ENCODE peak calls at places on chromosomes 5 and 9, in nine cellular contexts. F is lower lobe of right lung, D is fibroblast of villous mesenchyme, Q is testis, W is IMR-90, A is ascending aorta, I is brain microvascular endothelial cell, C is PC-3, S is kidney. E is an unnamed sample.

GRCh38 chr5:124963236-124963929 is 216.9 kb upstream of the ZNF608 start:
- DNase-seq in S (no peak), W (peak), F (no peak), C (peak), A (no peak), D (peak), Q (no peak), I (peak), E (peak)

GRCh38 chr9:87342743-87343142 is 154.9 kb upstream of the DAPK1 start:
- DNase-seq in C (no peak), S (peak), I (no peak), W (no peak), Q (peak), F (no peak), A (no peak), D (peak), E (peak)

GRCh38 chr5:118862596-118862995 is 125.8 kb downstream of the DTWD2 start:
- DNase-seq in F (no peak), W (peak), Q (no peak), S (no peak), C (peak), A (no peak), I (no peak), D (no peak), E (no peak)

GRCh38 chr9:92439921-92440750 is 15.9 kb upstream of the OMD start:
- DNase-seq in D (peak), Q (no peak), C (peak), A (no peak), F (no peak), S (no peak), W (peak), I (peak), E (peak)

GRCh38 chr5:5062903-5063302 is 77.2 kb upstream of the ADAMTS16 start:
- DNase-seq in F (no peak), D (no peak), S (no peak), C (no peak), W (no peak), I (no peak), A (no peak), Q (no peak), E (no peak)

GRCh38 chr9:121281614-121282291 is 13.8 kb downstream of the GSN start:
- DNase-seq in Q (peak), C (peak), I (no peak), S (peak), D (peak), F (peak), W (peak), A (peak), E (peak)

GRCh38 chr5:138282918-138283742 is 8.7 kb upstream of the GFRA3 start:
- DNase-seq in I (peak), C (peak), S (no peak), D (peak), Q (peak), A (no peak), F (peak), W (peak), E (peak)

GRCh38 chr9:81410201-81410600 is 279.1 kb downstream of the TLE1 start:
- DNase-seq in C (peak), A (no peak), D (peak), S (no peak), F (no peak), Q (no peak), I (peak), W (peak), E (peak)

GRCh38 chr9:72579190-72579589 is 57.8 kb downstream of the TMC1 start:
- DNase-seq in F (no peak), A (no peak), W (peak), I (peak), D (peak), C (peak), Q (no peak), S (no peak), E (peak)

GRCh38 chr9:35703906-35704672 is 14.4 kb upstream of the TPM2 start:
- DNase-seq in W (no peak), C (no peak), F (no peak), Q (no peak), S (no peak), A (no peak), I (no peak), D (no peak), E (no peak)

GRCh38 chr9:134375011-134375390 is 48.7 kb downstream of the RXRA start:
- DNase-seq in I (no peak), F (peak), C (no peak), A (peak), W (no peak), Q (peak), D (peak), S (no peak), E (peak)

GRCh38 chr5:152593388-152593787 is 188.3 kb upstream of the NMUR2 start:
- DNase-seq in C (no peak), Q (no peak), I (no peak), W (no peak), D (no peak), S (no peak), F (no peak), A (no peak), E (no peak)

GRCh38 chr5:152599096-152599495 is 194.0 kb upstream of the NMUR2 start:
- DNase-seq in Q (no peak), S (no peak), C (no peak), A (no peak), W (no peak), I (no peak), D (no peak), F (no peak), E (no peak)

GRCh38 chr5:152592416-152592815 is 187.3 kb upstream of the NMUR2 start:
- DNase-seq in S (no peak), W (no peak), C (peak), D (no peak), F (no peak), A (no peak), I (no peak), Q (no peak), E (no peak)

GRCh38 chr5:152595327-152595890 is 190.3 kb upstream of the NMUR2 start:
- DNase-seq in D (no peak), S (no peak), I (no peak), A (no peak), Q (no peak), W (no peak), C (no peak), F (no peak), E (no peak)
- H3K4me3 ChIP-seq in D (no peak), S (no peak), I (no peak), A (no peak), Q (no peak), W (no peak), C (no peak), F (no peak), E (no peak)

GRCh38 chr5:140801494-140801841 is 611 bp downstream of the PCDHA3 start:
- DNase-seq in W (no peak), I (no peak), S (no peak), F (no peak), C (no peak), Q (peak), D (no peak), A (no peak), E (peak)
- H3K4me3 ChIP-seq in W (peak), I (no peak), S (peak), F (peak), C (no peak), Q (peak), D (peak), A (no peak), E (no peak)

GRCh38 chr5:172446336-172447051 is 7.8 kb downstream of the SH3PXD2B start:
- DNase-seq in F (no peak), D (no peak), C (no peak), S (no peak), Q (no peak), A (no peak), I (no peak), W (no peak), E (no peak)

GRCh38 chr5:172444110-172444510 is 10.2 kb downstream of the SH3PXD2B start:
- DNase-seq in S (no peak), D (peak), I (peak), F (no peak), Q (no peak), A (no peak), C (peak), W (peak), E (peak)

GRCh38 chr5:172447646-172448365 is 6.5 kb downstream of the SH3PXD2B start:
- DNase-seq in C (no peak), Q (no peak), A (no peak), D (no peak), W (no peak), F (no peak), S (no peak), I (no peak), E (no peak)

GRCh38 chr5:172444626-172445365 is 9.5 kb downstream of the SH3PXD2B start:
- DNase-seq in S (no peak), I (no peak), Q (no peak), F (no peak), D (no peak), W (no peak), A (no peak), C (no peak), E (no peak)

GRCh38 chr5:172445866-172446265 is 8.5 kb downstream of the SH3PXD2B start:
- DNase-seq in W (no peak), C (no peak), S (no peak), F (no peak), Q (no peak), I (no peak), A (no peak), D (no peak), E (no peak)
- H3K4me3 ChIP-seq in W (no peak), C (no peak), S (no peak), F (no peak), Q (no peak), I (no peak), A (no peak), D (no peak), E (no peak)

GRCh38 chr5:55226934-55227737 is at the start of gene MCIDAS:
- DNase-seq in A (no peak), F (peak), C (peak), S (peak), I (no peak), D (peak), W (peak), Q (peak), E (no peak)

GRCh38 chr5:55223988-55224240 is 3.2 kb downstream of the MCIDAS start:
- DNase-seq in Q (no peak), C (no peak), I (no peak), A (no peak), S (no peak), W (no peak), D (no peak), F (no peak), E (no peak)

GRCh38 chr5:55225346-55225745 is 1.8 kb downstream of the MCIDAS start:
- DNase-seq in C (no peak), D (no peak), W (no peak), Q (no peak), F (no peak), I (no peak), S (no peak), A (no peak), E (no peak)

GRCh38 chr5:55227738-55228430 is 769 bp upstream of the MCIDAS start:
- DNase-seq in F (no peak), Q (no peak), W (no peak), S (no peak), I (no peak), C (no peak), D (no peak), A (no peak), E (no peak)

GRCh38 chr5:55226027-55226933 is 835 bp downstream of the MCIDAS start:
- DNase-seq in W (peak), F (peak), C (peak), A (no peak), D (peak), I (no peak), S (peak), Q (peak), E (no peak)
- H3K4me3 ChIP-seq in W (no peak), F (peak), C (peak), A (peak), D (peak), I (peak), S (peak), Q (peak), E (no peak)

GRCh38 chr5:180008433-180008832 is 63.1 kb downstream of the RNF130 start:
- DNase-seq in A (no peak), C (no peak), W (no peak), Q (no peak), F (no peak), D (no peak), I (no peak), S (no peak), E (no peak)
- H3K4me3 ChIP-seq in A (no peak), C (no peak), W (no peak), Q (no peak), F (no peak), D (no peak), I (no peak), S (no peak), E (no peak)

E was measured in choroid plexus epithelial cell.